ENCODE peak calls at places on chromosomes 2 and 18, in four cellular contexts. F is HepG2, X is GM12878, K is H1. L is an unnamed sample.

GRCh38 chr2:10688921-10689807 is 611 bp downstream of the NOL10 start:
- DNase-seq in F (no peak), X (no peak), K (no peak), L (peak)

GRCh38 chr2:106189325-106189724 is 4.8 kb downstream of the UXS1 start:
- DNase-seq in K (no peak), X (no peak), F (no peak), L (no peak)

GRCh38 chr2:106963156-106963555 is 77.2 kb upstream of the ST6GAL2 start:
- DNase-seq in K (no peak), F (no peak), X (no peak), L (no peak)

GRCh38 chr2:366706-367105 is 78.8 kb upstream of the ALKAL2 start:
- DNase-seq in K (no peak), X (no peak), F (no peak), L (no peak)

GRCh38 chr2:53442783-53443182 is 324.8 kb upstream of the CHAC2 start:
- DNase-seq in F (no peak), K (peak), X (no peak), L (no peak)

GRCh38 chr2:241993386-241994005 is 124.0 kb downstream of the RTP5 start:
- DNase-seq in X (no peak), F (no peak), K (no peak), L (no peak)

GRCh38 chr2:32008811-32009478 is 1.9 kb downstream of the MEMO1 start:
- DNase-seq in F (peak), K (no peak), X (no peak), L (no peak)

GRCh38 chr18:36376361-36376760 is 78.8 kb downstream of the FHOD3 start:
- DNase-seq in K (no peak), F (no peak), X (no peak), L (no peak)

GRCh38 chr2:68190991-68191731 is 33.5 kb downstream of the PNO1 start:
- DNase-seq in X (no peak), K (no peak), F (peak), L (no peak)
- TF ChIP-seq KDM1A in X (no peak), K (no peak), F (no peak), L (no peak)

GRCh38 chr18:10912790-10913560 is 236.4 kb downstream of the PIEZO2 start:
- DNase-seq in X (no peak), F (peak), K (no peak), L (no peak)
- TF ChIP-seq SP1 in X (no peak), F (no peak), K (no peak), L (no peak)

GRCh38 chr2:45884126-45884525 is 232.7 kb downstream of the PRKCE start:
- DNase-seq in X (no peak), F (no peak), K (no peak), L (no peak)

GRCh38 chr2:45883601-45884000 is 232.1 kb downstream of the PRKCE start:
- DNase-seq in X (no peak), K (no peak), F (no peak), L (no peak)

GRCh38 chr2:45886229-45886663 is 234.8 kb downstream of the PRKCE start:
- DNase-seq in K (no peak), F (no peak), X (no peak), L (no peak)

GRCh38 chr2:45882707-45883106 is 231.2 kb downstream of the PRKCE start:
- DNase-seq in F (no peak), X (no peak), K (no peak), L (no peak)

GRCh38 chr2:45885111-45885685 is 233.7 kb downstream of the PRKCE start:
- DNase-seq in F (no peak), K (no peak), X (no peak), L (no peak)
- TF ChIP-seq KDM1A in F (no peak), K (no peak), X (no peak), L (no peak)

GRCh38 chr2:141029424-141030078 is 1101.3 kb downstream of the LRP1B start:
- DNase-seq in K (no peak), X (no peak), F (no peak), L (no peak)
- TF ChIP-seq SP1 in K (no peak), X (no peak), F (no peak), L (no peak)

DNA sequence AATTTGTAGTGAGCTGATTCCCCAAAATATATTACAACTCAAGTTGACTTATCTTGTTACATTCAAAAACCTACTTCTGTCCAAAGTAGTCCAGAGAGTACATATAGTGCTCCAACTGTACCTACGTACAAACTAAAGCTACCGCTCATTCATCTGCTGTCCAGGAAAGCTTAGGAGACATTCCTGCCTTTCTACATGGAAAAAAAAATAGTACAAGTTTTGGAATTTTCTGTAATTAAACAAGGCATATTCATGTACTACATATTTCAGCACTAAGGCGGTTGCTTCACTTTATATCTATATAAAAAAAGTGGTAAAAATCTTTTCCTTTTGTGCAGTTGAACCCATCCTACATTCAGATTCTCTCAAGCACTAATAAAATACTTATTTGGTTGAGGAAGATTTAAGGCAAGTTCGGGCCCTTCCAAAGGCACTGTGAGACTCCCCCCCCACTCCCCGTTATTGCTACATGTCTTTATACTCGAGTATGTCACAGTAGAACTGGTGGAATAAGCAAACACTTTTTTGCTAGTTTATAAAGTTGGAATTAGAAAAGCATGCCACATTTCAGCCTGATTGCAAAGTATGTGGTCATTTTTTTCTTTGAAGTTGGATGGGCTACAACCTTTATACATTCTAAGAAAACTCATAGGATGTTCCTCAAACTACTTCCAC is 3.8 kb downstream of the ZFP36L2 start:
- DNase-seq in F (no peak), K (no peak), X (no peak), L (no peak)
- TF ChIP-seq KDM1A in F (no peak), K (no peak), X (no peak), L (no peak)

GRCh38 chr2:207395535-207396251 is 134.1 kb upstream of the CREB1 start:
- DNase-seq in X (no peak), K (no peak), F (no peak), L (no peak)
- TF ChIP-seq SP1 in X (no peak), K (no peak), F (no peak), L (no peak)

GRCh38 chr2:120546077-120546864 is 189.4 kb upstream of the GLI2 start:
- DNase-seq in K (no peak), F (peak), X (no peak), L (peak)
- TF ChIP-seq KDM1A in K (no peak), F (no peak), X (no peak), L (no peak)